ENCODE peak calls at places on chromosomes 2 and 18, in five cellular contexts. One of them, this sample, is unnamed.

GRCh38 chr2:210177769-210178168 is 6.6 kb upstream of the KANSL1L start:
- DNase-seq in pancreas: no peak
- DNase-seq in fibroblast of the aortic adventitia: no peak
- DNase-seq in neural crest cell: no peak
- DNase-seq in GM20000: no peak
- DNase-seq in this sample: no peak

GRCh38 chr2:231418820-231419640 is 23.5 kb downstream of the B3GNT7 start:
- DNase-seq in pancreas: no peak
- DNase-seq in fibroblast of the aortic adventitia: no peak
- DNase-seq in neural crest cell: no peak
- DNase-seq in GM20000: no peak
- DNase-seq in this sample: no peak

GRCh38 chr2:217843353-217843752 is 159.4 kb downstream of the TNS1 start:
- DNase-seq in pancreas: no peak
- DNase-seq in fibroblast of the aortic adventitia: no peak
- DNase-seq in neural crest cell: no peak
- DNase-seq in GM20000: no peak
- DNase-seq in this sample: no peak

GRCh38 chr2:120109186-120110061 is 96.5 kb downstream of the EPB41L5 start:
- DNase-seq in pancreas: no peak
- DNase-seq in fibroblast of the aortic adventitia: peak; percentile 66
- DNase-seq in neural crest cell: no peak
- DNase-seq in GM20000: peak; percentile 23
- DNase-seq in this sample: no peak

GRCh38 chr2:12269041-12269972 is 447.4 kb upstream of the TRIB2 start:
- DNase-seq in pancreas: no peak
- DNase-seq in fibroblast of the aortic adventitia: no peak
- DNase-seq in neural crest cell: no peak
- DNase-seq in GM20000: no peak
- DNase-seq in this sample: no peak

GRCh38 chr18:11339121-11339520 is 189.8 kb upstream of the PIEZO2 start:
- DNase-seq in pancreas: no peak
- DNase-seq in fibroblast of the aortic adventitia: peak; percentile 59
- DNase-seq in neural crest cell: no peak
- DNase-seq in GM20000: no peak
- DNase-seq in this sample: no peak

GRCh38 chr2:190802133-190802532 is 78.5 kb upstream of the GLS start:
- DNase-seq in pancreas: no peak
- DNase-seq in fibroblast of the aortic adventitia: no peak
- DNase-seq in neural crest cell: peak; percentile 9
- DNase-seq in GM20000: no peak
- DNase-seq in this sample: no peak

GRCh38 chr2:230925879-230926765 is 1.1 kb upstream of the GPR55 start:
- DNase-seq in pancreas: no peak
- DNase-seq in fibroblast of the aortic adventitia: no peak
- DNase-seq in neural crest cell: no peak
- DNase-seq in GM20000: peak; percentile 72
- DNase-seq in this sample: no peak

GRCh38 chr18:39835303-39836030 is 2119.6 kb upstream of the PIK3C3 start:
- DNase-seq in pancreas: no peak
- DNase-seq in fibroblast of the aortic adventitia: no peak
- DNase-seq in neural crest cell: no peak
- DNase-seq in GM20000: no peak
- DNase-seq in this sample: no peak

GRCh38 chr2:239748811-239749210 is 276.3 kb downstream of the NDUFA10 start:
- DNase-seq in pancreas: no peak
- DNase-seq in fibroblast of the aortic adventitia: no peak
- DNase-seq in neural crest cell: no peak
- DNase-seq in GM20000: no peak
- DNase-seq in this sample: no peak

GRCh38 chr2:240433973-240434727 is 1.3 kb upstream of the GPC1 start:
- DNase-seq in pancreas: peak; percentile 37
- DNase-seq in fibroblast of the aortic adventitia: peak; percentile 95
- DNase-seq in neural crest cell: no peak
- DNase-seq in GM20000: peak; percentile 32
- DNase-seq in this sample: no peak

GRCh38 chr18:79395761-79396404 is at the start of gene NFATC1:
- DNase-seq in pancreas: peak; percentile 71
- DNase-seq in fibroblast of the aortic adventitia: peak; percentile 63
- DNase-seq in neural crest cell: peak; percentile 55
- DNase-seq in GM20000: peak; percentile 89
- DNase-seq in this sample: peak; percentile 85

DNA sequence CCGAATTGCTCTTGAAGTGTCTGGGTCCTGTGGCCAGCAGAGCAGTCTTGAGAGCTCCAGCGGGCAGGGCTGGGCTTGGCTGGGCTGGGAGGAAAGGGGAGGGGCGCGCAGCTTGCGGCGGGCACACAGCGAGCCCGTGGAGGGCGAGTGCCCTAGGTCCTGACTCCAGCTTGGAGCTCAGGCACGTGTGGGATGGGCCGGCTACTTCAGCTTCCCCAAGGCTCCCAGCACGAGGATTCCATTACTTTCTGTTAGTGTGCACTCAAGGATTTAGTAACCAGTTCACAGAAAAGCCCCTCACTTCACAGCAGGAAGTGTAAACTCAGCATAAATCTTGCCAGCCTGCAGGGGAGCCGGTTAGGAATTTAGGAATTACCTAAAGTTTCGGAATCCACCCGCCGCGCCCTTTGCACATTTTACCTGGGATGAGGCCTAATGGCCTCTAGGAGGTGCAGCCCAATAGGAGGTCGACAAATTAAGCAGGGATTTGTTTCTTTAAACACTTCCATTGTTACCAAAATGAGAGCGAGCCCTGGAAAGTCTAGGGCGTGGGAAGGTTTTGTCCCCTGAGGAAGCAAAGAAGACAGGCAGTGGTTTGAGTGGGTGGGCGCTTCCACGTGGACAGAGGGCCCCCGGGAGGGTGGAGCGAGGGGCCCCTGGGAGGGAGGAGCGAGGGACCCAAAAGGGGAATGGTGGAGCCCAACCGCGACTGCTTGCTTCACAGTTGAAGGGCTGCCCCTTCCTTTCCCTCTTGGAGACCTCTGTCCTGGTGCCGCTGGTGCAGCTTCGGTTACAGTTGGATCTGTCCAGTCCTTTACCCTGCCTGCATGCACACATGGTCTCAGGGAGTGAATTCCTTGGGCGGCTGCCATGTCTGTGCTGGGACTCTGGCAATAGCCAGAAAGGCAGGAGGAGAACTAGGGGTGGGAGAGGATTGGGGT is 93.3 kb downstream of the CTAGE1 start:
- DNase-seq in pancreas: peak; percentile 45
- DNase-seq in fibroblast of the aortic adventitia: peak; percentile 41
- DNase-seq in neural crest cell: peak; percentile 38
- DNase-seq in GM20000: no peak
- DNase-seq in this sample: peak; percentile 61
- TF ChIP-seq CTCF in pancreas: no peak
- TF ChIP-seq CTCF in fibroblast of the aortic adventitia: peak; percentile 31
- TF ChIP-seq CTCF in neural crest cell: peak; percentile 47
- TF ChIP-seq CTCF in GM20000: no peak
- TF ChIP-seq CTCF in this sample: no peak

GRCh38 chr2:238288650-238289573 is 502 bp upstream of the PER2 start:
- DNase-seq in pancreas: peak; percentile 98
- DNase-seq in fibroblast of the aortic adventitia: peak; percentile 97
- DNase-seq in neural crest cell: peak; percentile 96
- DNase-seq in GM20000: peak; percentile 99
- DNase-seq in this sample: peak; percentile 95
- TF ChIP-seq CTCF in pancreas: no peak
- TF ChIP-seq CTCF in fibroblast of the aortic adventitia: peak; percentile 39
- TF ChIP-seq CTCF in neural crest cell: peak; percentile 54
- TF ChIP-seq CTCF in GM20000: no peak
- TF ChIP-seq CTCF in this sample: no peak

DNA sequence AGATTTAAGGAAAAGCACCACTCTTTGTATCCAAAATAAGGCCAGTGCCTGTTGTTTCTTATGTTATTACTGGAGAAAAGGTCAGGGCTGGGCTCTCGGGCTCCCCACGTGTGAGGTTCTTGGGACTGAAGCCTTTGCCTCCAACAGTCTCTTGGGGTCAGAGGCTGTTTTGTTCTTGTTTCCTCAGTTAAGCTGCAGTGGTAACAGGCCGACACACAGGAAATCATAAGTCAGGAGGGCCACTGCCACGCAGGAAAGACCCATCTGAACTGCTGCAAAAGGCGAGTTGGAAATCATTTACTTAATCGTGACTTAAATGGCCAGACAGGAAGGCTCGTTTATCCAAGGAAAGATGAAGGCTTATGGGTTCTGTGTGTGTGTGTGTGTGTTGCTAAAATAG is 30.3 kb upstream of the IL37 start:
- DNase-seq in pancreas: no peak
- DNase-seq in fibroblast of the aortic adventitia: no peak
- DNase-seq in neural crest cell: no peak
- DNase-seq in GM20000: no peak
- DNase-seq in this sample: no peak
- TF ChIP-seq CTCF in pancreas: no peak
- TF ChIP-seq CTCF in fibroblast of the aortic adventitia: no peak
- TF ChIP-seq CTCF in neural crest cell: no peak
- TF ChIP-seq CTCF in GM20000: no peak
- TF ChIP-seq CTCF in this sample: no peak

GRCh38 chr2:28606986-28607441 is 111.2 kb downstream of the PLB1 start:
- DNase-seq in pancreas: no peak
- DNase-seq in fibroblast of the aortic adventitia: no peak
- DNase-seq in neural crest cell: no peak
- DNase-seq in GM20000: no peak
- DNase-seq in this sample: no peak
- TF ChIP-seq CTCF in pancreas: no peak
- TF ChIP-seq CTCF in fibroblast of the aortic adventitia: peak; percentile 22
- TF ChIP-seq CTCF in neural crest cell: no peak
- TF ChIP-seq CTCF in GM20000: no peak
- TF ChIP-seq CTCF in this sample: no peak

GRCh38 chr2:144159264-144159663 is 360.7 kb downstream of the ZEB2 start:
- DNase-seq in pancreas: no peak
- DNase-seq in fibroblast of the aortic adventitia: no peak
- DNase-seq in neural crest cell: no peak
- DNase-seq in GM20000: no peak
- DNase-seq in this sample: no peak
- TF ChIP-seq CTCF in pancreas: no peak
- TF ChIP-seq CTCF in fibroblast of the aortic adventitia: peak; percentile 16
- TF ChIP-seq CTCF in neural crest cell: no peak
- TF ChIP-seq CTCF in GM20000: no peak
- TF ChIP-seq CTCF in this sample: peak; percentile 39

DNA sequence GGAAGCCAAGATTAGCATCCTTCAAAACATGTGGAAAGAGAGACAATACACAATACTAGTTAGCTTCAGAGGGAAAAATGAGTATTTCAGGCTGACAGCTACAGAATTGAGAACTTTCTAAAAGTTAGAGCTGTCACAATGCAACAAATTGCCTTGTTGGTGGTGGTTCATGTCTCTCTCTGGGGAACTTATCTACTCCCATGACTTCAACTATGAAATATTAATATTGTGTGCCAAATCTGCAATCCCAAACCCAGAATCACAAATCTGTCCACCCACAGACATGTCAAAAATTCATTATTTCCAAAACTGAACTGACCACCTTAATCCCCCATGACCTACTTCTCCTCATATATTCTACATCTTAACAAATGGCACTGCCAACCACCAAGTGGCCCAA is 143.5 kb downstream of the TCF4 start:
- DNase-seq in pancreas: no peak
- DNase-seq in fibroblast of the aortic adventitia: peak; percentile 35
- DNase-seq in neural crest cell: no peak
- DNase-seq in GM20000: no peak
- DNase-seq in this sample: no peak
- TF ChIP-seq CTCF in pancreas: no peak
- TF ChIP-seq CTCF in fibroblast of the aortic adventitia: no peak
- TF ChIP-seq CTCF in neural crest cell: no peak
- TF ChIP-seq CTCF in GM20000: no peak
- TF ChIP-seq CTCF in this sample: no peak

DNA sequence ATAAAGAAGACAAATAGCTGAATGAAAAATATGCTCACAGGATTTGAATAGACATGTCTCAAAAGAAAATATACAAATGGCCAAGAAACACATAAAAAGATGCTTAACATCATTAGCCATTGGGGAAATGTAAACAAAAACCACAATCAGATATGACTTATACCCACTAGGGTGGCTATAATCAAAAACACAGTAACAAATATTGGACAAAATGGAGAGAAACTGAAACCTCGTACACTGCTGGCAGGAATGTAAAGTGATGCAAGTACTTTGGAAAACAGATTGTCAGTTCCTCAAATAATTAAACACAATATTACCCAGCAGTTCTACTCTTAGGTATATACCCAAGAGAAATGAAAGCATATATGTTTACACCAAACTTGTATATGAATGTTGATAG is 213.0 kb downstream of the PHLPP1 start:
- DNase-seq in pancreas: no peak
- DNase-seq in fibroblast of the aortic adventitia: peak; percentile 16
- DNase-seq in neural crest cell: no peak
- DNase-seq in GM20000: no peak
- DNase-seq in this sample: no peak
- TF ChIP-seq CTCF in pancreas: no peak
- TF ChIP-seq CTCF in fibroblast of the aortic adventitia: no peak
- TF ChIP-seq CTCF in neural crest cell: peak; percentile 32
- TF ChIP-seq CTCF in GM20000: no peak
- TF ChIP-seq CTCF in this sample: no peak

DNA sequence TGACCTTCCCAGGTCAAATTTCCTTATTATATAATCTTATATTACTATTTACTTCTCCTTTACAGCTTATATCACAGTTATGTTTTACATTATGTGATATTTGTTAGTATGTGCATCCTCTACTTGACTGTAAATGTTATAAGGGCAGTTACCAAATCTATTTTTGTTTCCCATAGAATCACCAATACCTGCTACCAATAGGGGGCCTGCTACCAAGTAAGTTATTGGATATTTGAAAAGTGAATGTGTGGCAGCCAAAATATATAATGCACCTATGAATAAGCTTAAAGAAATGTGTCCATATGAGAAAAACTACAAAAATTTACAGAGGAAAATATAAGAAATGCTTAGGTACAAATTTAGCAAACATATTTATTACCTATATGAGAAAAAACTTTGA is 23.9 kb upstream of the CTAGE1 start:
- DNase-seq in pancreas: no peak
- DNase-seq in fibroblast of the aortic adventitia: no peak
- DNase-seq in neural crest cell: no peak
- DNase-seq in GM20000: no peak
- DNase-seq in this sample: no peak
- TF ChIP-seq CTCF in pancreas: no peak
- TF ChIP-seq CTCF in fibroblast of the aortic adventitia: no peak
- TF ChIP-seq CTCF in neural crest cell: no peak
- TF ChIP-seq CTCF in GM20000: no peak
- TF ChIP-seq CTCF in this sample: no peak

GRCh38 chr18:48783616-48784520 is 166.9 kb downstream of the SMAD7 start:
- DNase-seq in pancreas: no peak
- DNase-seq in fibroblast of the aortic adventitia: no peak
- DNase-seq in neural crest cell: no peak
- DNase-seq in GM20000: no peak
- DNase-seq in this sample: no peak
- TF ChIP-seq CTCF in pancreas: no peak
- TF ChIP-seq CTCF in fibroblast of the aortic adventitia: no peak
- TF ChIP-seq CTCF in neural crest cell: no peak
- TF ChIP-seq CTCF in GM20000: no peak
- TF ChIP-seq CTCF in this sample: no peak

This sample was measured in mesothelial cell of epicardium.